ENCODE peak calls at places on chromosomes 11 and 22, in four cellular contexts. D is NCI-H187 treated with DMSO at 0.1 percent for 48 hours, O is non-pigmented ciliary epithelial cell, I is A549. G is an unnamed sample.

GRCh38 chr11:66082936-66083698 is 13.0 kb downstream of the PACS1 start:
- DNase-seq in D (peak; percentile 65), O (no peak), I (no peak), G (no peak)

GRCh38 chr11:82458777-82459176 is 274.9 kb downstream of the FAM181B start:
- DNase-seq in D (no peak), O (no peak), I (no peak), G (no peak)

GRCh38 chr11:116851631-116852030 is 14.2 kb upstream of the APOA1 start:
- DNase-seq in D (no peak), O (no peak), I (no peak), G (no peak)

GRCh38 chr11:135074397-135074998 is 662.5 kb upstream of the B3GAT1 start:
- DNase-seq in D (peak; percentile 27), O (no peak), I (no peak), G (no peak)

GRCh38 chr11:45042560-45042959 is 91.9 kb upstream of the TP53I11 start:
- DNase-seq in D (no peak), O (no peak), I (peak; percentile 33), G (no peak)

GRCh38 chr11:31870609-31871309 is 59.6 kb upstream of the PAX6 start:
- DNase-seq in D (no peak), O (no peak), I (peak; percentile 48), G (no peak)

GRCh38 chr22:23182289-23183106 is 2.2 kb downstream of the BCR start:
- DNase-seq in D (peak; percentile 43), O (no peak), I (no peak), G (peak; percentile 63)

GRCh38 chr11:70105369-70105754 is 27.2 kb downstream of the ANO1 start:
- DNase-seq in D (no peak), O (no peak), I (no peak), G (no peak)

GRCh38 chr22:23226497-23226850 is 46.2 kb downstream of the BCR start:
- DNase-seq in D (no peak), O (no peak), I (no peak), G (no peak)

GRCh38 chr11:34056672-34057071 is 5.1 kb downstream of the CAPRIN1 start:
- DNase-seq in D (no peak), O (no peak), I (no peak), G (no peak)

GRCh38 chr11:13105237-13105844 is 96.2 kb downstream of the RASSF10 start:
- DNase-seq in D (peak; percentile 41), O (no peak), I (no peak), G (no peak)

GRCh38 chr22:36860821-36861659 is at the start of gene NCF4:
- DNase-seq in D (no peak), O (no peak), I (no peak), G (no peak)

GRCh38 chr22:37529652-37530345 is 10.6 kb upstream of the CARD10 start:
- DNase-seq in D (no peak), O (no peak), I (no peak), G (no peak)

GRCh38 chr22:37703906-37704305 is 7.1 kb downstream of the TRIOBP start:
- DNase-seq in D (no peak), O (no peak), I (no peak), G (no peak)

GRCh38 chr22:46073683-46074504 is 76.4 kb upstream of the PPARA start:
- DNase-seq in D (no peak), O (no peak), I (no peak), G (no peak)

GRCh38 chr11:32885556-32885955 is 7.1 kb upstream of the QSER1 start:
- DNase-seq in D (no peak), O (no peak), I (no peak), G (no peak)

GRCh38 chr22:49091451-49091850 is 736.2 kb downstream of the BRD1 start:
- DNase-seq in D (no peak), O (no peak), I (no peak), G (no peak)

GRCh38 chr22:37244114-37244921 is at the start of gene RAC2:
- DNase-seq in D (no peak), O (no peak), I (no peak), G (no peak)